ENCODE peak calls at places on chromosomes 1 and 21, in five cellular contexts. S is RWPE1, C is PC-9, M is GM12864, B is retinal pigment epithelial cell. H is an unnamed sample.

GRCh38 chr1:19038096-19038495 is 81.6 kb upstream of the IFFO2 start:
- DNase-seq in C (no peak), M (no peak), B (no peak), S (no peak), H (no peak)

GRCh38 chr21:36208326-36209013 is 51.8 kb downstream of the DOP1B start:
- DNase-seq in S (no peak), B (no peak), C (no peak), M (no peak), H (no peak)

GRCh38 chr1:216425577-216425976 is 2.3 kb upstream of the USH2A start:
- DNase-seq in S (no peak), B (peak), M (no peak), C (no peak), H (no peak)

GRCh38 chr21:34968414-34969333 is 80.4 kb downstream of the RUNX1 start:
- DNase-seq in S (no peak), B (no peak), M (no peak), C (no peak), H (no peak)

GRCh38 chr1:17648457-17649145 is 106.5 kb upstream of the ACTL8 start:
- DNase-seq in C (no peak), M (no peak), B (no peak), S (no peak), H (no peak)

GRCh38 chr1:36975642-36976041 is 58.7 kb downstream of the GRIK3 start:
- DNase-seq in B (no peak), C (no peak), S (no peak), M (no peak), H (no peak)

GRCh38 chr1:42807056-42807668 is 9.8 kb upstream of the ERMAP start:
- DNase-seq in B (no peak), M (no peak), S (no peak), C (no peak), H (no peak)

GRCh38 chr1:182227864-182228547 is 163.6 kb downstream of the GLUL start:
- DNase-seq in S (no peak), B (no peak), C (peak), M (no peak), H (no peak)

GRCh38 chr1:228101994-228102790 is 933 bp downstream of the C1orf35 start:
- DNase-seq in M (no peak), C (no peak), S (no peak), B (no peak), H (no peak)
- TF ChIP-seq CTCF in M (peak), C (no peak), S (no peak), B (peak), H (peak)

GRCh38 chr1:224900062-224900461 is 29.4 kb upstream of the DNAH14 start:
- DNase-seq in M (no peak), S (no peak), C (no peak), B (peak), H (no peak)

GRCh38 chr1:224896130-224896781 is 33.2 kb upstream of the DNAH14 start:
- DNase-seq in B (no peak), S (no peak), C (no peak), M (no peak), H (no peak)

GRCh38 chr1:224898937-224899336 is 30.5 kb upstream of the DNAH14 start:
- DNase-seq in M (no peak), S (no peak), C (no peak), B (no peak), H (no peak)

GRCh38 chr1:224897501-224897900 is 32.0 kb upstream of the DNAH14 start:
- DNase-seq in M (no peak), S (no peak), B (peak), C (no peak), H (no peak)

GRCh38 chr1:224897928-224898327 is 31.5 kb upstream of the DNAH14 start:
- DNase-seq in C (no peak), M (no peak), S (no peak), B (no peak), H (no peak)
- TF ChIP-seq CTCF in C (no peak), M (no peak), S (no peak), B (no peak), H (no peak)

GRCh38 chr1:52726265-52727113 is at the start of gene ZYG11B:
- DNase-seq in M (peak), B (peak), C (peak), S (peak), H (peak)
- TF ChIP-seq CTCF in M (no peak), B (no peak), C (no peak), S (no peak), H (no peak)

GRCh38 chr1:98761238-98761637 is 99.7 kb downstream of the SNX7 start:
- DNase-seq in M (no peak), B (no peak), C (no peak), S (no peak), H (no peak)
- TF ChIP-seq CTCF in M (no peak), B (peak), C (no peak), S (no peak), H (peak)

GRCh38 chr1:174726167-174726879 is 273.4 kb upstream of the CACYBP start:
- DNase-seq in C (no peak), B (peak), M (no peak), S (no peak), H (peak)
- TF ChIP-seq CTCF in C (peak), B (peak), M (no peak), S (peak), H (peak)

DNA sequence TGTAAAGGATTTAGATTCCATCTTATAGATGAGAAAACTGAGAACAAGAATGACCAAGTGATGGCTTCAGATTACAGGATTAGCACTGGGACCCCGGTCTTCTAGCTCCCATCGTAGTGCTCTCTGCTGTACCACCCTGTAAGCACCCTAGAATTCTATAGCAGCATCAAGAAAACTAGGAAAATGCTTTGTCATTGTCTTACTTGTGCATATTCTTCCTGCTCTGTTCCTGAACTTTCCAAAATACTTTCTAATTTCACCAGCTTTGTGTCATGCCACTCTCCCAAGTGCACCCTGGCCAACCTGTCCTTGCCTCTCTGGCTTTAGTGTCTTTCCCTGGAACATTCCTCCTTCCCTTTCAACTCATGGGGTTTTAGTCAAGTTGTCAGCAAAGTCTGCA is 6.0 kb upstream of the KLHL20 start:
- DNase-seq in C (no peak), B (no peak), S (no peak), M (no peak), H (no peak)
- TF ChIP-seq CTCF in C (no peak), B (no peak), S (no peak), M (no peak), H (no peak)

H was measured in HFFc6.